ENCODE peak calls at places on chromosomes 7 and 10, in four cellular contexts. J is IMR-90, N is H1, V is mesenchymal stem cell. M is an unnamed sample.

GRCh38 chr10:125866421-125867029 is 14.6 kb downstream of the DHX32 start:
- DNase-seq in J (no peak), N (no peak), V (no peak), M (no peak)

GRCh38 chr10:28668363-28669226 is 8.7 kb upstream of the BAMBI start:
- DNase-seq in J (no peak), N (peak; percentile 83), V (peak; percentile 56), M (no peak)

GRCh38 chr10:93160829-93161228 is 87.1 kb downstream of the CYP26A1 start:
- DNase-seq in J (peak; percentile 39), N (no peak), V (peak; percentile 61), M (no peak)

GRCh38 chr7:110296321-110296720 is 794.6 kb upstream of the LRRN3 start:
- DNase-seq in J (peak; percentile 53), N (no peak), V (no peak), M (no peak)

GRCh38 chr7:36746347-36746746 is 22.1 kb upstream of the AOAH start:
- DNase-seq in J (peak; percentile 2), N (no peak), V (peak; percentile 2), M (no peak)

GRCh38 chr10:59216178-59216869 is 39.9 kb downstream of the PHYHIPL start:
- DNase-seq in J (no peak), N (no peak), V (no peak), M (no peak)

GRCh38 chr10:129662386-129662785 is 195.3 kb downstream of the MGMT start:
- DNase-seq in J (no peak), N (no peak), V (no peak), M (no peak)

GRCh38 chr10:84552478-84552877 is 224.1 kb downstream of the CCSER2 start:
- DNase-seq in J (no peak), N (no peak), V (no peak), M (no peak)

GRCh38 chr10:126058104-126058503 is 161.7 kb downstream of the FANK1 start:
- DNase-seq in J (no peak), N (peak; percentile 41), V (no peak), M (no peak)

GRCh38 chr7:157602581-157602980 is 265.8 kb downstream of the DNAJB6 start:
- DNase-seq in J (no peak), N (no peak), V (no peak), M (no peak)

GRCh38 chr10:46255696-46256355 is 31.0 kb upstream of the ANTXRL start:
- DNase-seq in J (peak; percentile 12), N (peak; percentile 91), V (peak; percentile 51), M (peak; percentile 42)

GRCh38 chr10:13743101-13743693 is 156.4 kb downstream of the PRPF18 start:
- DNase-seq in J (peak; percentile 11), N (no peak), V (no peak), M (no peak)

GRCh38 chr7:47847207-47847606 is 101.1 kb downstream of the PKD1L1 start:
- DNase-seq in J (no peak), N (no peak), V (peak; percentile 16), M (no peak)

DNA sequence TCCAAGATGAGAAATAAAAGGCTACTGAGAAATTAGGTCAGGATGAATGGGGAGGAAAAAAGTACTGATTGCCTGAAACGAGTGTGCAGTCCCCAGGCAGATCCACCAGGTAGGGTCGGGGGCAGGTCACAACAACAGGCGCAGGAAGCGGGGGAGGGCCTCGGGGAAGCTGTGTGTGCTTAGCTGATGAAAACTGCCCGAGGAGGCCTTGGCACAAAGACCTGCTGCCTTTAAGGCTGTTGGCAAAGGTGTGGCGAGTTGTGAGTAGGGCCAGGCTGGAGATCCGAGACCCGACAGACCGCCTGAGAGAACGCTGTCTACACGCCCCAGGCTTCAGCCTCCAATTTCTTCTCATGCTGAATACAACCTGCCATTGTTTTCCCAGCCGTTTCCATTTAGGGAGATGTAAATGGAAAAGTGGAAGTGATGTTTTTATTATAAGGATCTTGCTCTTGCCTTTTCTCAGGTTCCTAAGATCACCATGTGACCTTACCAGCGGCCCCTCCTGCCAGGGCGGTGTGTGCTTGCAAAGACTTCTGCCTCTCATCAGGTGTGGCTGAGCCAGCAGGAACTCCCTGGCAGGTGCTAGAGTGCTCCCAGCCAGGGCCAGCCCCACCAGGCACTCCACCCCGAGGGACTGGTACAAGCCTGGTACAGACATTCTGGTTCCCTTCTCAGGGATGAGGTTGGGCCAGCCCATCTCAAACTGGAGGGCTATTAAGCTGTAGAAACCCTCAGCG is 60.8 kb downstream of the DLG5 start:
- DNase-seq in J (no peak), N (no peak), V (no peak), M (no peak)
- H3K14ac ChIP-seq in J (no peak overlapping the region), N (no peak overlapping the region), V (no peak overlapping the region), M (no peak overlapping the region)

GRCh38 chr10:75613685-75614587 is 182.5 kb downstream of the LRMDA start:
- DNase-seq in J (no peak), N (no peak), V (peak; percentile 81), M (no peak)

GRCh38 chr10:75611972-75612331 is 180.5 kb downstream of the LRMDA start:
- DNase-seq in J (no peak), N (no peak), V (no peak), M (no peak)

GRCh38 chr10:75612904-75613684 is 181.7 kb downstream of the LRMDA start:
- DNase-seq in J (no peak), N (no peak), V (peak; percentile 82), M (no peak)

GRCh38 chr10:75610187-75610586 is 178.8 kb downstream of the LRMDA start:
- DNase-seq in J (no peak), N (no peak), V (no peak), M (no peak)

GRCh38 chr10:75611081-75611971 is 179.9 kb downstream of the LRMDA start:
- DNase-seq in J (no peak), N (no peak), V (no peak), M (no peak)
- H3K14ac ChIP-seq in J (no peak overlapping the region), N (no peak overlapping the region), V (no peak overlapping the region), M (no peak overlapping the region)

DNA sequence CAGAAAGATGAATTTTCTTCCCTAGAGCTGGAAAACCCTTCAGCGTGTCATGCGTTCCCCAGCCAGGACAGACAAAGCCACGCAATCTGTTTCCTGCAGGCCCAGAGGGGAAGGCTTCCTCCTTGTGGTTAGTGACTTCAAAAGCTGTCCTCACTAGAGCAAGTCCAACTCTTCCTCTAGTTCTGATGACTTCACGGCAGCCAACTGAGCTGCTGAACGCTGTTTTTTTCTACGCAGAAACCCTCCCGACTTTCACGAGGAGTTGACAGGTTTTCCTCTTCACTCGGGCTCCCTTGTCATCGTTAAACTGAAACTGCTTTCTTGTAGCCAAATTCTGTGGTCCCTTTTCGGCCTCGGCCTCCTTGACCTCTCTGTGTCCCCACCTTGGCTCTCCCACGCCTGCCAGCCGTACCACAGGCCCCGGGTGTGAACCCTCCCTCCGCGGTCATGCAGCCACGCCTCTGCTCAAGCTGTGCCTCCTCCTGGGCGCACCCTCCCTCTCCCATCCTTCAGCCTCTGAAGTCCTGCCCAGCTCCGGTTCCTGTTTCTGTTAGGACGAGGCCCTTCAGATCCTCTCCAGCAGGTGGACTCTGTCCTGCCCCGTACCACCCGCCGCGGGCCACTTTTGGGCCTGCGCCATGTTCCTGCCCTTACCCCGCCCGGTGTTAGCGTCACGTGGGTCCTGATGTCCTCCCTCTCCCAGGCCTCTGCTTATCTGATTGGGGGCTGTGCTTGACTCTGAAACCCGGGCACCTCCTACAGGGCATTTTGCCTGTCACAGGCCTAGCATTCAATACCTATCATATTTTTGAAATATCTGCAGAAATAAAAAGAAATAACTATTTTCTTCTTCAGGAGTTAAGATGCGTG is 39.3 kb downstream of the CUX1 start:
- DNase-seq in J (peak; percentile 88), N (no peak), V (peak; percentile 90), M (no peak)
- H3K14ac ChIP-seq in J (peak overlapping the region; percentile 34), N (no peak overlapping the region), V (no peak overlapping the region), M (peak overlapping the region; percentile 82)

GRCh38 chr7:43905954-43906326 is 456 bp downstream of the URGCP start:
- DNase-seq in J (peak; percentile 34), N (peak; percentile 59), V (peak; percentile 60), M (no peak)
- H3K14ac ChIP-seq in J (peak overlapping the region; percentile 90), N (no peak overlapping the region), V (no peak overlapping the region), M (no peak overlapping the region)

GRCh38 chr7:149196151-149196704 is 882 bp downstream of the ZNF282 start:
- DNase-seq in J (no peak), N (no peak), V (peak; percentile 36), M (no peak)
- H3K14ac ChIP-seq in J (peak overlapping the region; percentile 64), N (no peak overlapping the region), V (peak overlapping the region; percentile 76), M (peak overlapping the region; percentile 38)

GRCh38 chr7:134708692-134709091 is 62.0 kb downstream of the BPGM start:
- DNase-seq in J (no peak), N (no peak), V (no peak), M (no peak)

GRCh38 chr7:134712196-134712595 is 65.5 kb downstream of the BPGM start:
- DNase-seq in J (no peak), N (no peak), V (no peak), M (no peak)

GRCh38 chr7:134709197-134709596 is 62.5 kb downstream of the BPGM start:
- DNase-seq in J (no peak), N (no peak), V (no peak), M (no peak)

GRCh38 chr7:134710854-134711624 is 64.4 kb downstream of the BPGM start:
- DNase-seq in J (peak; percentile 43), N (no peak), V (peak; percentile 49), M (no peak)

DNA sequence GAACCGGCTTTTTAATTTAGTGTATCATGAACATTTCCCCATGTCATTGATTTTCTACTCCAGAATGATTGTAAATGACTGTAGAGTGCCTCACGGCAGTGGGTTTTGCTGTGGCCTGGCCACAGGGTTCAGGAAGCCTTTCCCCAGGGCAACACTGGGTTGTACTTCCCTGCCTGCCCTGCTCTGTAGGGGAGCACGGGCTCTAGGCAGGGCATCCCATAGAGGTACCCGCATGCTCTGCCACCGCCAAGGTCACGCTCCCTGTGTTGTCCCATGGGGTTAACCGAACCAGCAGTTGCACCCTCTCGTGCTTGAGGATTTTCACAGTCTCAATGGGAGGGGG is 63.8 kb downstream of the BPGM start:
- DNase-seq in J (no peak), N (no peak), V (no peak), M (no peak)
- H3K14ac ChIP-seq in J (no peak overlapping the region), N (no peak overlapping the region), V (no peak overlapping the region), M (no peak overlapping the region)

DNA sequence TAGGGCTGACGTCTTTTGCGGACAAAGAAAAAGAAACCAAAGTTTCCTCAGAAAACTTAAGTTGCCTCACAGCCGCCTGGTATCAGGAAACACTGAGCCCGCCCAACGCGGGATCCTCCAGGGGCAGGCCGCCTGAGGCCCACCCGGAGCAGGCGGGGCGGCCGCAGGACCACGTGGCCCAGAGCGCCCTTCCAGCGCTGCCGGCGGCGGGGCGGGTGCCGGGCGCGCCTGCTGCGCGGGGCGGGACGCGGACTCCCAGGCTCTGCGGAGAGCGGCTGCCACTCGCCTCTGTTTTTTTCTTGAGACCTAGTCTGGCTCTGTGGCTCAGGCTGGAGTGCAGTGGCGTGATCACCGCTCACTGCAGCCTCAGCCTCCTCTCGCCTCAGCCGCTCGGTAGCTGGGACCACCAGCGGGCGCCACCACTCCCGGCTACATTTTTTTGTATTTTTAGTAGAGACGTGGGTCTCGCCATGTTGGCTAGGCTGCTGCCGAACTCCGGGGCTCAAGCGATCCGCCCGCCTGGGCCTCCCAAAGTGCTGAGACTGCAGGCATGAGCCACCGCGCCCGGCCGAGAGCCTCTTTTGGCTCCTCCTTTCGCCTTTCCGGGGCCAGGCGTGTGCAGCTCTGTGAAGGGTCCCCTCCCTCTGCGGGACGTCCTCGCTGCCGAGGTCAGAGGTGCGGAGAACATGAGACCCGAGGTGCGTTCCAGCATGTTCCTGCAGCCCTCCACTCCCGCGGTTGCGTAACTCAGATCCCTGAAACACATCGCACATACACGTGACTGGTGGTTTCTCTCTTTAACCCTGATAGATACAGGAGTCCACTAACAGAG is 11.6 kb upstream of the HNRNPF start:
- DNase-seq in J (peak; percentile 78), N (peak; percentile 73), V (peak; percentile 95), M (no peak)
- H3K14ac ChIP-seq in J (peak overlapping the region; percentile 100), N (no peak overlapping the region), V (no peak overlapping the region), M (peak overlapping the region; percentile 47)